ENCODE peak calls at places on chromosomes 2 and 18, in ten cellular contexts. O is mammary epithelial cell, Y is adrenal gland, X is tibial artery, R is neural progenitor cell, L is psoas muscle, P is tibial nerve, E is stomach, M is GM12864, Q is testis. Z is an unnamed sample.

GRCh38 chr18:39701839-39702238 is 2136.2 kb upstream of the CELF4 start:
- DNase-seq in Q (no peak), P (no peak), L (no peak), O (peak), M (no peak), R (no peak), Y (no peak), X (no peak), E (no peak), Z (no peak)

GRCh38 chr2:68187329-68187728 is 29.6 kb downstream of the PNO1 start:
- DNase-seq in Y (no peak), E (no peak), L (no peak), Q (no peak), R (no peak), X (no peak), M (no peak), O (no peak), P (no peak), Z (no peak)

GRCh38 chr2:65228249-65228750 is 669 bp downstream of the ACTR2 start:
- DNase-seq in Q (peak), Y (peak), O (peak), R (no peak), M (peak), P (peak), E (no peak), X (no peak), L (no peak), Z (no peak)

GRCh38 chr2:186575302-186575701 is 14.6 kb upstream of the ITGAV start:
- DNase-seq in O (peak), R (no peak), P (peak), L (no peak), M (no peak), E (no peak), Q (no peak), Y (peak), X (peak), Z (peak)

GRCh38 chr2:46829240-46829970 is 86.2 kb downstream of the MCFD2 start:
- DNase-seq in L (no peak), X (peak), R (no peak), Q (peak), E (no peak), Y (no peak), O (no peak), P (no peak), M (no peak), Z (no peak)

GRCh38 chr2:37894047-37894446 is 31.0 kb upstream of the RMDN2 start:
- DNase-seq in Y (peak), Q (no peak), X (no peak), E (no peak), P (no peak), O (no peak), R (no peak), M (no peak), L (no peak), Z (no peak)

GRCh38 chr2:104213758-104214157 is 640.2 kb upstream of the POU3F3 start:
- DNase-seq in O (no peak), R (peak), E (no peak), Y (no peak), X (no peak), M (no peak), L (no peak), Q (no peak), P (no peak), Z (no peak)

GRCh38 chr2:85215074-85216050 is 82.2 kb downstream of the TCF7L1 start:
- DNase-seq in Y (no peak), E (no peak), L (peak), Q (no peak), X (no peak), P (peak), M (no peak), O (peak), R (peak), Z (no peak)

GRCh38 chr2:209495855-209496585 is 72.2 kb downstream of the MAP2 start:
- DNase-seq in R (no peak), L (no peak), O (peak), M (no peak), Y (peak), Q (no peak), E (peak), X (no peak), P (no peak), Z (no peak)

GRCh38 chr2:173568054-173568453 is 213.4 kb downstream of the CDCA7 start:
- DNase-seq in Y (peak), L (no peak), M (no peak), Q (peak), E (no peak), R (peak), P (peak), O (no peak), X (no peak), Z (no peak)

GRCh38 chr2:43000242-43001054 is 208.1 kb upstream of the HAAO start:
- DNase-seq in L (no peak), M (no peak), O (no peak), R (no peak), E (no peak), P (no peak), X (no peak), Y (no peak), Q (no peak), Z (peak)

GRCh38 chr2:26974352-26974751 is 3.9 kb downstream of the MAPRE3 start:
- DNase-seq in E (no peak), P (no peak), Q (no peak), M (no peak), Y (no peak), L (no peak), R (peak), O (no peak), X (no peak), Z (no peak)

GRCh38 chr2:26969089-26969844 is 1.2 kb upstream of the MAPRE3 start:
- DNase-seq in M (no peak), P (no peak), R (no peak), E (no peak), Y (no peak), X (no peak), L (no peak), O (no peak), Q (no peak), Z (no peak)

GRCh38 chr2:26970928-26971627 is 641 bp downstream of the MAPRE3 start:
- DNase-seq in L (no peak), R (peak), Y (peak), P (peak), E (no peak), M (no peak), Q (peak), O (peak), X (peak), Z (peak)

GRCh38 chr2:26970244-26970927 is at the start of gene MAPRE3:
- DNase-seq in R (peak), M (peak), O (peak), L (peak), Q (peak), Y (peak), P (peak), E (peak), X (peak), Z (peak)

GRCh38 chr2:26971911-26972786 is 1.7 kb downstream of the MAPRE3 start:
- DNase-seq in X (no peak), O (peak), M (no peak), L (no peak), E (peak), R (no peak), Q (no peak), P (no peak), Y (no peak), Z (no peak)
- H3K4me3 ChIP-seq in X (no peak), O (peak), M (no peak), L (peak), E (no peak), R (no peak), Q (no peak), P (no peak), Y (peak), Z (no peak)

GRCh38 chr2:204972606-204973336 is 427.5 kb downstream of the PARD3B start:
- DNase-seq in R (peak), E (no peak), Y (no peak), X (no peak), O (no peak), P (no peak), Q (no peak), L (no peak), M (no peak), Z (no peak)

GRCh38 chr2:204972161-204972560 is 426.9 kb downstream of the PARD3B start:
- DNase-seq in Y (no peak), E (no peak), L (no peak), X (no peak), O (no peak), M (no peak), P (no peak), R (no peak), Q (no peak), Z (no peak)

GRCh38 chr2:204964413-204964812 is 419.1 kb downstream of the PARD3B start:
- DNase-seq in Y (no peak), R (no peak), O (no peak), X (no peak), P (no peak), Q (no peak), E (no peak), L (no peak), M (no peak), Z (no peak)

GRCh38 chr2:204971219-204971907 is 426.1 kb downstream of the PARD3B start:
- DNase-seq in Q (no peak), X (no peak), P (no peak), O (no peak), M (no peak), R (no peak), L (no peak), E (no peak), Y (no peak), Z (no peak)

GRCh38 chr2:204967199-204967995 is 422.1 kb downstream of the PARD3B start:
- DNase-seq in P (no peak), Q (no peak), X (no peak), Y (peak), O (no peak), E (no peak), L (no peak), R (no peak), M (no peak), Z (no peak)
- H3K4me3 ChIP-seq in P (no peak), Q (no peak), X (no peak), Y (no peak), O (no peak), E (no peak), L (no peak), R (no peak), M (no peak), Z (no peak)

GRCh38 chr2:32902986-32903385 is 43.8 kb upstream of the LTBP1 start:
- DNase-seq in P (no peak), Q (no peak), R (no peak), O (no peak), M (no peak), L (no peak), E (no peak), X (no peak), Y (no peak), Z (no peak)

GRCh38 chr2:32902174-32902573 is 44.6 kb upstream of the LTBP1 start:
- DNase-seq in L (no peak), P (no peak), E (no peak), R (no peak), O (no peak), Y (no peak), M (no peak), X (no peak), Q (no peak), Z (no peak)

GRCh38 chr2:32901313-32901712 is 45.4 kb upstream of the LTBP1 start:
- DNase-seq in X (no peak), P (no peak), L (no peak), E (no peak), O (no peak), Y (no peak), M (no peak), R (no peak), Q (no peak), Z (no peak)

GRCh38 chr2:32904711-32905110 is 42.0 kb upstream of the LTBP1 start:
- DNase-seq in Y (no peak), R (peak), Q (no peak), X (no peak), P (no peak), O (no peak), E (no peak), L (no peak), M (no peak), Z (no peak)

GRCh38 chr2:32905270-32905669 is 41.5 kb upstream of the LTBP1 start:
- DNase-seq in Y (no peak), Q (no peak), L (no peak), P (no peak), O (no peak), M (no peak), E (no peak), R (no peak), X (no peak), Z (no peak)
- H3K4me3 ChIP-seq in Y (no peak), Q (no peak), L (no peak), P (no peak), O (no peak), M (no peak), E (no peak), R (no peak), X (no peak), Z (no peak)

GRCh38 chr18:45133246-45133645 is 452.6 kb downstream of the SETBP1 start:
- DNase-seq in R (no peak), L (no peak), Y (no peak), X (no peak), Q (no peak), E (no peak), P (no peak), O (no peak), M (no peak), Z (no peak)
- H3K4me3 ChIP-seq in R (no peak), L (no peak), Y (no peak), X (no peak), Q (no peak), E (no peak), P (no peak), O (no peak), M (no peak), Z (no peak)

GRCh38 chr18:499351-500229 is 911 bp downstream of the COLEC12 start:
- DNase-seq in Q (no peak), L (no peak), R (peak), E (peak), X (no peak), M (no peak), P (no peak), Y (peak), O (peak), Z (no peak)

GRCh38 chr18:500230-500555 is 308 bp downstream of the COLEC12 start:
- DNase-seq in Q (no peak), L (no peak), Y (no peak), R (peak), E (no peak), O (peak), M (no peak), X (no peak), P (no peak), Z (no peak)

GRCh38 chr18:498901-499300 is 1.6 kb downstream of the COLEC12 start:
- DNase-seq in Q (no peak), Y (no peak), L (no peak), P (no peak), E (no peak), X (no peak), O (no peak), R (no peak), M (no peak), Z (no peak)

GRCh38 chr18:500556-501405 is at the start of gene COLEC12:
- DNase-seq in P (peak), Y (no peak), E (no peak), O (no peak), L (peak), X (no peak), Q (peak), M (no peak), R (peak), Z (peak)

GRCh38 chr18:501406-501714 is 859 bp upstream of the COLEC12 start:
- DNase-seq in O (no peak), Q (no peak), E (no peak), L (no peak), P (no peak), R (peak), X (no peak), M (no peak), Y (no peak), Z (no peak)
- H3K4me3 ChIP-seq in O (no peak), Q (peak), E (peak), L (no peak), P (no peak), R (peak), X (no peak), M (no peak), Y (no peak), Z (no peak)

GRCh38 chr18:9433616-9434239 is 41.6 kb upstream of the RALBP1 start:
- DNase-seq in Q (no peak), Y (no peak), P (no peak), M (no peak), E (no peak), R (no peak), L (no peak), X (no peak), O (no peak), Z (no peak)

GRCh38 chr18:9435041-9435440 is 40.3 kb upstream of the RALBP1 start:
- DNase-seq in P (no peak), L (no peak), M (no peak), O (no peak), X (no peak), R (peak), E (no peak), Q (no peak), Y (no peak), Z (no peak)

GRCh38 chr18:9437049-9437448 is 38.3 kb upstream of the RALBP1 start:
- DNase-seq in X (no peak), M (no peak), L (no peak), E (no peak), R (no peak), Y (no peak), Q (no peak), P (no peak), O (no peak), Z (no peak)

GRCh38 chr18:9436176-9436575 is 39.1 kb upstream of the RALBP1 start:
- DNase-seq in E (no peak), Y (no peak), R (peak), P (no peak), O (no peak), Q (no peak), M (no peak), X (no peak), L (no peak), Z (no peak)

DNA sequence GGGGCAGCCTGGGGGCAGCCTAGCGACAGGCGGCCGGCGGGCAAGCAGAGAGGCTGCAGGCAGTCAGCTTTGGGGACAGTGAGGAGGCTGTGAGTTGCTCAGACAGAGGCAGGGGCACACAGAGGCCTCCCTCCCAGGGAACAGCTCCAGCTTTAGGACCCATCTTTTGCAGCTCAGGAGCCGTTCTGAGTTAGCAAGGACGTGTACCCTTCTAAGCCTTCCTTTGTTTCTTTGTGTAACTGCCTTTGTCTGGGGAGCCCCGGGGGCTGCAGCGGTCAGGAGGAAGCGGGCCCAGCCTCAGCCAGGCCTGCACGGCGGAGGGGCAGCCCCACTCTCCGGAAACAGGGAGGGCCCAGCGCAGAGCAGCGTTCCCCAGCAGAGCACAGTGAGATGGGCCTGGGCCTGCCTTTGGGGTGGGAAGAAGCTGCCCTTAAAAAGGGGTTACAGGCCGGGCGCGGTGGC is 41.0 kb upstream of the RALBP1 start:
- DNase-seq in L (no peak), X (no peak), Y (no peak), P (no peak), E (no peak), Q (no peak), O (no peak), R (peak), M (no peak), Z (no peak)
- H3K4me3 ChIP-seq in L (no peak), X (no peak), Y (no peak), P (no peak), E (no peak), Q (no peak), O (no peak), R (peak), M (no peak), Z (no peak)

GRCh38 chr2:216776076-216776726 is 80.9 kb upstream of the IGFBP5 start:
- DNase-seq in P (no peak), M (no peak), Y (no peak), Q (no peak), L (no peak), O (no peak), X (no peak), E (peak), R (no peak), Z (no peak)

GRCh38 chr2:216774620-216775019 is 79.3 kb upstream of the IGFBP5 start:
- DNase-seq in R (no peak), Y (peak), X (peak), Q (no peak), L (peak), E (no peak), P (peak), M (no peak), O (peak), Z (peak)

GRCh38 chr2:216775043-216775453 is 79.7 kb upstream of the IGFBP5 start:
- DNase-seq in R (no peak), Y (peak), Q (no peak), O (peak), M (no peak), L (peak), E (no peak), X (peak), P (peak), Z (peak)

GRCh38 chr2:216773072-216773471 is 77.7 kb upstream of the IGFBP5 start:
- DNase-seq in X (no peak), P (no peak), Q (no peak), Y (peak), R (no peak), L (peak), E (no peak), M (no peak), O (no peak), Z (peak)

GRCh38 chr2:216774180-216774579 is 78.8 kb upstream of the IGFBP5 start:
- DNase-seq in M (no peak), E (no peak), O (no peak), Y (no peak), Q (no peak), R (no peak), L (no peak), X (no peak), P (no peak), Z (no peak)
- H3K4me3 ChIP-seq in M (no peak), E (no peak), O (no peak), Y (no peak), Q (no peak), R (no peak), L (peak), X (no peak), P (no peak), Z (no peak)

Z was measured in aorta.